ENCODE peak calls at places on chromosomes 1 and 21, in five cellular contexts. One of them, this sample, is unnamed.

GRCh38 chr1:41277371-41277994 is 35.4 kb upstream of the SCMH1 start:
- DNase-seq in LoVo: no peak
- DNase-seq in BE2C: no peak
- DNase-seq in activated naive CD4-positive, alpha-beta T cell treated with anti-CD3 and anti-CD28 coated beads for 36 hours: no peak
- DNase-seq in NCI-H1105 treated with DMSO at 0.1 percent for 48 hours: no peak
- DNase-seq in this sample: no peak

GRCh38 chr1:156499703-156500577 is 635 bp downstream of the MEF2D start:
- DNase-seq in LoVo: no peak
- DNase-seq in BE2C: peak; percentile 56
- DNase-seq in NCI-H1105 treated with DMSO at 0.1 percent for 48 hours: no peak
- DNase-seq in activated naive CD4-positive, alpha-beta T cell treated with anti-CD3 and anti-CD28 coated beads for 36 hours: peak; percentile 50
- DNase-seq in this sample: no peak

GRCh38 chr1:99820546-99820945 is 29.6 kb upstream of the AGL start:
- DNase-seq in LoVo: no peak
- DNase-seq in BE2C: no peak
- DNase-seq in activated naive CD4-positive, alpha-beta T cell treated with anti-CD3 and anti-CD28 coated beads for 36 hours: peak; percentile 54
- DNase-seq in NCI-H1105 treated with DMSO at 0.1 percent for 48 hours: no peak
- DNase-seq in this sample: no peak

GRCh38 chr1:234173968-234174367 is 199.3 kb upstream of the COA6 start:
- DNase-seq in NCI-H1105 treated with DMSO at 0.1 percent for 48 hours: no peak
- DNase-seq in activated naive CD4-positive, alpha-beta T cell treated with anti-CD3 and anti-CD28 coated beads for 36 hours: no peak
- DNase-seq in LoVo: no peak
- DNase-seq in BE2C: no peak
- DNase-seq in this sample: no peak

GRCh38 chr1:207362962-207363858 is 41.7 kb downstream of the CD55 start:
- DNase-seq in LoVo: no peak
- DNase-seq in BE2C: no peak
- DNase-seq in activated naive CD4-positive, alpha-beta T cell treated with anti-CD3 and anti-CD28 coated beads for 36 hours: peak; percentile 39
- DNase-seq in NCI-H1105 treated with DMSO at 0.1 percent for 48 hours: no peak
- DNase-seq in this sample: no peak

GRCh38 chr1:46673749-46674182 is 2.1 kb downstream of the TEX38 start:
- DNase-seq in LoVo: no peak
- DNase-seq in BE2C: no peak
- DNase-seq in NCI-H1105 treated with DMSO at 0.1 percent for 48 hours: no peak
- DNase-seq in activated naive CD4-positive, alpha-beta T cell treated with anti-CD3 and anti-CD28 coated beads for 36 hours: peak; percentile 55
- DNase-seq in this sample: no peak

GRCh38 chr1:45730075-45730779 is 20.2 kb downstream of the IPP start:
- DNase-seq in activated naive CD4-positive, alpha-beta T cell treated with anti-CD3 and anti-CD28 coated beads for 36 hours: no peak
- DNase-seq in NCI-H1105 treated with DMSO at 0.1 percent for 48 hours: no peak
- DNase-seq in BE2C: no peak
- DNase-seq in LoVo: no peak
- DNase-seq in this sample: no peak

GRCh38 chr1:225870883-225871282 is 11.3 kb downstream of the TMEM63A start:
- DNase-seq in LoVo: no peak
- DNase-seq in activated naive CD4-positive, alpha-beta T cell treated with anti-CD3 and anti-CD28 coated beads for 36 hours: no peak
- DNase-seq in NCI-H1105 treated with DMSO at 0.1 percent for 48 hours: peak; percentile 49
- DNase-seq in BE2C: no peak
- DNase-seq in this sample: peak; percentile 72

GRCh38 chr1:51792864-51793263 is 85.7 kb downstream of the NRDC start:
- DNase-seq in LoVo: no peak
- DNase-seq in activated naive CD4-positive, alpha-beta T cell treated with anti-CD3 and anti-CD28 coated beads for 36 hours: peak; percentile 32
- DNase-seq in BE2C: no peak
- DNase-seq in NCI-H1105 treated with DMSO at 0.1 percent for 48 hours: no peak
- DNase-seq in this sample: no peak

GRCh38 chr1:6969762-6970161 is 184.5 kb downstream of the CAMTA1 start:
- DNase-seq in BE2C: no peak
- DNase-seq in NCI-H1105 treated with DMSO at 0.1 percent for 48 hours: no peak
- DNase-seq in activated naive CD4-positive, alpha-beta T cell treated with anti-CD3 and anti-CD28 coated beads for 36 hours: no peak
- DNase-seq in LoVo: no peak
- DNase-seq in this sample: no peak

GRCh38 chr1:191892716-191893115 is 265.5 kb upstream of the RGS18 start:
- DNase-seq in activated naive CD4-positive, alpha-beta T cell treated with anti-CD3 and anti-CD28 coated beads for 36 hours: no peak
- DNase-seq in LoVo: no peak
- DNase-seq in BE2C: no peak
- DNase-seq in NCI-H1105 treated with DMSO at 0.1 percent for 48 hours: no peak
- DNase-seq in this sample: no peak

GRCh38 chr1:10973552-10973951 is 38.9 kb upstream of the TARDBP start:
- DNase-seq in BE2C: no peak
- DNase-seq in LoVo: no peak
- DNase-seq in NCI-H1105 treated with DMSO at 0.1 percent for 48 hours: no peak
- DNase-seq in activated naive CD4-positive, alpha-beta T cell treated with anti-CD3 and anti-CD28 coated beads for 36 hours: no peak
- DNase-seq in this sample: no peak

GRCh38 chr21:35096959-35097358 is 47.9 kb upstream of the RUNX1 start:
- DNase-seq in LoVo: no peak
- DNase-seq in activated naive CD4-positive, alpha-beta T cell treated with anti-CD3 and anti-CD28 coated beads for 36 hours: peak; percentile 39
- DNase-seq in BE2C: no peak
- DNase-seq in NCI-H1105 treated with DMSO at 0.1 percent for 48 hours: no peak
- DNase-seq in this sample: no peak

GRCh38 chr1:1470626-1471388 is 758 bp upstream of the ATAD3B start:
- DNase-seq in activated naive CD4-positive, alpha-beta T cell treated with anti-CD3 and anti-CD28 coated beads for 36 hours: peak; percentile 15
- DNase-seq in BE2C: no peak
- DNase-seq in LoVo: no peak
- DNase-seq in NCI-H1105 treated with DMSO at 0.1 percent for 48 hours: peak; percentile 25
- DNase-seq in this sample: no peak

GRCh38 chr1:23801876-23802275 is 1.3 kb upstream of the GALE start:
- DNase-seq in NCI-H1105 treated with DMSO at 0.1 percent for 48 hours: peak; percentile 46
- DNase-seq in LoVo: no peak
- DNase-seq in BE2C: no peak
- DNase-seq in activated naive CD4-positive, alpha-beta T cell treated with anti-CD3 and anti-CD28 coated beads for 36 hours: no peak
- DNase-seq in this sample: no peak

GRCh38 chr1:46131727-46132528 is 501 bp downstream of the PIK3R3 start:
- DNase-seq in activated naive CD4-positive, alpha-beta T cell treated with anti-CD3 and anti-CD28 coated beads for 36 hours: peak; percentile 38
- DNase-seq in LoVo: peak; percentile 36
- DNase-seq in NCI-H1105 treated with DMSO at 0.1 percent for 48 hours: peak; percentile 68
- DNase-seq in BE2C: peak; percentile 23
- DNase-seq in this sample: peak; percentile 67

GRCh38 chr1:57307382-57307781 is 116.5 kb downstream of the DAB1 start:
- DNase-seq in LoVo: no peak
- DNase-seq in BE2C: peak; percentile 7
- DNase-seq in activated naive CD4-positive, alpha-beta T cell treated with anti-CD3 and anti-CD28 coated beads for 36 hours: peak; percentile 64
- DNase-seq in NCI-H1105 treated with DMSO at 0.1 percent for 48 hours: no peak
- DNase-seq in this sample: no peak

GRCh38 chr21:34807881-34808568 is 139.2 kb downstream of the CLIC6 start:
- DNase-seq in activated naive CD4-positive, alpha-beta T cell treated with anti-CD3 and anti-CD28 coated beads for 36 hours: peak; percentile 87
- DNase-seq in LoVo: peak; percentile 59
- DNase-seq in NCI-H1105 treated with DMSO at 0.1 percent for 48 hours: no peak
- DNase-seq in BE2C: no peak
- DNase-seq in this sample: no peak

GRCh38 chr1:204713541-204713940 is 28.0 kb upstream of the LRRN2 start:
- DNase-seq in LoVo: no peak
- DNase-seq in BE2C: no peak
- DNase-seq in NCI-H1105 treated with DMSO at 0.1 percent for 48 hours: no peak
- DNase-seq in activated naive CD4-positive, alpha-beta T cell treated with anti-CD3 and anti-CD28 coated beads for 36 hours: no peak
- DNase-seq in this sample: no peak

GRCh38 chr21:42338730-42339715 is 11.8 kb downstream of the TFF2 start:
- DNase-seq in NCI-H1105 treated with DMSO at 0.1 percent for 48 hours: no peak
- DNase-seq in LoVo: no peak
- DNase-seq in activated naive CD4-positive, alpha-beta T cell treated with anti-CD3 and anti-CD28 coated beads for 36 hours: no peak
- DNase-seq in BE2C: no peak
- DNase-seq in this sample: no peak

GRCh38 chr1:116122955-116123757 is 12.0 kb downstream of the MAB21L3 start:
- DNase-seq in BE2C: no peak
- DNase-seq in LoVo: peak; percentile 4
- DNase-seq in NCI-H1105 treated with DMSO at 0.1 percent for 48 hours: no peak
- DNase-seq in activated naive CD4-positive, alpha-beta T cell treated with anti-CD3 and anti-CD28 coated beads for 36 hours: no peak
- DNase-seq in this sample: no peak

GRCh38 chr1:119659628-119660027 is 11.6 kb upstream of the ZNF697 start:
- DNase-seq in activated naive CD4-positive, alpha-beta T cell treated with anti-CD3 and anti-CD28 coated beads for 36 hours: no peak
- DNase-seq in NCI-H1105 treated with DMSO at 0.1 percent for 48 hours: no peak
- DNase-seq in BE2C: no peak
- DNase-seq in LoVo: no peak
- DNase-seq in this sample: no peak

GRCh38 chr1:225882699-225883615 is 777 bp upstream of the TMEM63A start:
- DNase-seq in BE2C: peak; percentile 43
- DNase-seq in activated naive CD4-positive, alpha-beta T cell treated with anti-CD3 and anti-CD28 coated beads for 36 hours: peak; percentile 60
- DNase-seq in NCI-H1105 treated with DMSO at 0.1 percent for 48 hours: no peak
- DNase-seq in LoVo: peak; percentile 48
- DNase-seq in this sample: no peak

GRCh38 chr1:79469121-79469520 is 462.6 kb upstream of the ADGRL4 start:
- DNase-seq in BE2C: no peak
- DNase-seq in activated naive CD4-positive, alpha-beta T cell treated with anti-CD3 and anti-CD28 coated beads for 36 hours: no peak
- DNase-seq in NCI-H1105 treated with DMSO at 0.1 percent for 48 hours: no peak
- DNase-seq in LoVo: no peak
- DNase-seq in this sample: no peak

GRCh38 chr1:222543817-222544216 is 4.1 kb downstream of the HHIPL2 start:
- DNase-seq in BE2C: no peak
- DNase-seq in NCI-H1105 treated with DMSO at 0.1 percent for 48 hours: no peak
- DNase-seq in activated naive CD4-positive, alpha-beta T cell treated with anti-CD3 and anti-CD28 coated beads for 36 hours: no peak
- DNase-seq in LoVo: no peak
- DNase-seq in this sample: no peak

GRCh38 chr1:47565676-47566075 is 127.8 kb downstream of the FOXD2 start:
- DNase-seq in LoVo: no peak
- DNase-seq in BE2C: no peak
- DNase-seq in activated naive CD4-positive, alpha-beta T cell treated with anti-CD3 and anti-CD28 coated beads for 36 hours: no peak
- DNase-seq in NCI-H1105 treated with DMSO at 0.1 percent for 48 hours: no peak
- DNase-seq in this sample: no peak

GRCh38 chr1:50348449-50349241 is 74.6 kb downstream of the DMRTA2 start:
- DNase-seq in activated naive CD4-positive, alpha-beta T cell treated with anti-CD3 and anti-CD28 coated beads for 36 hours: peak; percentile 63
- DNase-seq in LoVo: peak; percentile 73
- DNase-seq in BE2C: peak; percentile 69
- DNase-seq in NCI-H1105 treated with DMSO at 0.1 percent for 48 hours: peak; percentile 78
- DNase-seq in this sample: peak; percentile 94

GRCh38 chr1:115630342-115630741 is 11.4 kb upstream of the VANGL1 start:
- DNase-seq in NCI-H1105 treated with DMSO at 0.1 percent for 48 hours: no peak
- DNase-seq in BE2C: no peak
- DNase-seq in activated naive CD4-positive, alpha-beta T cell treated with anti-CD3 and anti-CD28 coated beads for 36 hours: no peak
- DNase-seq in LoVo: no peak
- DNase-seq in this sample: no peak

GRCh38 chr21:28419110-28419509 is 573.6 kb downstream of the LTN1 start:
- DNase-seq in LoVo: no peak
- DNase-seq in BE2C: no peak
- DNase-seq in NCI-H1105 treated with DMSO at 0.1 percent for 48 hours: no peak
- DNase-seq in activated naive CD4-positive, alpha-beta T cell treated with anti-CD3 and anti-CD28 coated beads for 36 hours: no peak
- DNase-seq in this sample: no peak

GRCh38 chr21:36478941-36479340 is 981 bp downstream of the CLDN14 start:
- DNase-seq in BE2C: no peak
- DNase-seq in NCI-H1105 treated with DMSO at 0.1 percent for 48 hours: no peak
- DNase-seq in activated naive CD4-positive, alpha-beta T cell treated with anti-CD3 and anti-CD28 coated beads for 36 hours: no peak
- DNase-seq in LoVo: no peak
- DNase-seq in this sample: no peak

GRCh38 chr1:211548321-211549091 is 30.5 kb downstream of the SLC30A1 start:
- DNase-seq in BE2C: no peak
- DNase-seq in LoVo: no peak
- DNase-seq in activated naive CD4-positive, alpha-beta T cell treated with anti-CD3 and anti-CD28 coated beads for 36 hours: peak; percentile 57
- DNase-seq in NCI-H1105 treated with DMSO at 0.1 percent for 48 hours: peak; percentile 1
- DNase-seq in this sample: no peak

GRCh38 chr1:18997508-18997907 is 41.0 kb upstream of the IFFO2 start:
- DNase-seq in BE2C: no peak
- DNase-seq in NCI-H1105 treated with DMSO at 0.1 percent for 48 hours: no peak
- DNase-seq in LoVo: no peak
- DNase-seq in activated naive CD4-positive, alpha-beta T cell treated with anti-CD3 and anti-CD28 coated beads for 36 hours: no peak
- DNase-seq in this sample: no peak